ENCODE peak calls at places on chromosomes 16 and 17, in four cellular contexts. S is activated CD4-positive, alpha-beta T cell treated with anti-CD3 and anti-CD28 coated beads, Interleukin-2, amount 50 U/mL, for 1 hour; H is NCI-H2081 treated with DMSO at 0.1 percent for 48 hours; N is kidney. K is an unnamed sample.

GRCh38 chr16:24246911-24247607 is 9.1 kb upstream of the CACNG3 start:
- DNase-seq in H (no peak), S (no peak), N (no peak), K (no peak)

GRCh38 chr17:41049110-41049509 is 2.0 kb upstream of the KRTAP2-1 start:
- DNase-seq in N (no peak), H (no peak), S (no peak), K (peak)

GRCh38 chr17:9976283-9977009 is 71.4 kb upstream of the RCVRN start:
- DNase-seq in N (no peak), S (no peak), H (no peak), K (no peak)

GRCh38 chr16:4668313-4668960 is 24.9 kb upstream of the NUDT16L1 start:
- DNase-seq in H (no peak), N (no peak), S (no peak), K (no peak)

GRCh38 chr17:63480826-63481487 is 4.1 kb downstream of the ACE start:
- DNase-seq in S (no peak), N (peak), H (peak), K (no peak)

GRCh38 chr17:56597495-56597990 is 4.0 kb downstream of the NOG start:
- DNase-seq in H (no peak), N (no peak), S (peak), K (no peak)

GRCh38 chr17:413706-414440 is 61.3 kb upstream of the RPH3AL start:
- DNase-seq in H (no peak), N (no peak), S (peak), K (no peak)

GRCh38 chr16:72173997-72174396 is 2.0 kb upstream of the PMFBP1 start:
- DNase-seq in N (no peak), S (no peak), H (no peak), K (no peak)

GRCh38 chr16:3980311-3981111 is 100.0 kb upstream of the CREBBP start:
- DNase-seq in H (no peak), N (peak), S (no peak), K (peak)

GRCh38 chr17:17547210-17547764 is 44.2 kb downstream of the PEMT start:
- DNase-seq in H (no peak), S (no peak), N (peak), K (no peak)

GRCh38 chr16:65122974-65123845 is 1.3 kb upstream of the CDH11 start:
- DNase-seq in H (no peak), N (peak), S (no peak), K (peak)

GRCh38 chr17:19315104-19315503 is 47.4 kb downstream of the B9D1 start:
- DNase-seq in N (no peak), S (no peak), H (no peak), K (no peak)

GRCh38 chr17:77843878-77844260 is 114.6 kb upstream of the TNRC6C start:
- DNase-seq in S (no peak), H (no peak), N (no peak), K (no peak)

GRCh38 chr17:17067277-17067676 is 25.0 kb downstream of the MPRIP start:
- DNase-seq in N (no peak), H (no peak), S (no peak), K (no peak)

GRCh38 chr16:8655184-8655717 is 19.2 kb upstream of the ABAT start:
- DNase-seq in H (no peak), N (no peak), S (no peak), K (peak)

GRCh38 chr17:44792276-44792675 is 33.5 kb downstream of the ADAM11 start:
- DNase-seq in S (no peak), N (peak), H (no peak), K (peak)

GRCh38 chr17:68627956-68628355 is 26.8 kb upstream of the FAM20A start:
- DNase-seq in H (no peak), S (no peak), N (peak), K (no peak)

GRCh38 chr16:11254913-11255736 is 879 bp downstream of the SOCS1 start:
- DNase-seq in N (peak), S (peak), H (no peak), K (peak)

GRCh38 chr17:35166526-35166925 is 18.9 kb downstream of the UNC45B start:
- DNase-seq in N (no peak), S (no peak), H (no peak), K (no peak)

GRCh38 chr17:1077536-1078061 is 80.7 kb downstream of the TIMM22 start:
- DNase-seq in S (no peak), H (no peak), N (peak), K (no peak)

GRCh38 chr17:81461607-81462500 is 50.7 kb downstream of the ACTG1 start:
- DNase-seq in H (no peak), N (no peak), S (no peak), K (no peak)

GRCh38 chr16:23514381-23515152 is 4.3 kb upstream of the GGA2 start:
- DNase-seq in H (no peak), N (peak), S (peak), K (no peak)